ENCODE peak calls at places on chromosomes 4 and X, in ten cellular contexts. Z is NCI-H774; W is WERI-Rb-1; U is SK-N-SH; D is A549; G is stimulated activated CD4-positive, alpha-beta T cell treated with anti-CD3 and anti-CD28 coated beads, TNF-alpha, amount 100 ng/mL, for 24 hours; O is H9; R is NCI-H1092; B is activated CD4-positive, alpha-beta memory T cell treated with anti-CD3 and anti-CD28 coated beads for 36 hours; A is NCI-H187. Y is an unnamed sample.

GRCh38 chr4:120198411-120198810 is 131.8 kb upstream of the MAD2L1 start:
- DNase-seq in Z (no peak), O (no peak), W (no peak), R (no peak), D (no peak), G (no peak), B (no peak), U (no peak), A (no peak), Y (no peak)

GRCh38 chr4:135418353-135418752 is 1216.8 kb upstream of the PABPC4L start:
- DNase-seq in Z (no peak), G (no peak), B (no peak), W (peak), R (no peak), O (peak), D (peak), A (no peak), U (peak), Y (peak)

GRCh38 chr4:73213917-73214663 is 44.5 kb downstream of the ANKRD17 start:
- DNase-seq in Z (no peak), W (no peak), G (no peak), D (no peak), R (no peak), U (no peak), B (no peak), O (no peak), A (no peak), Y (no peak)

GRCh38 chrX:16658284-16658683 is 8.3 kb downstream of the S100G start:
- DNase-seq in Z (no peak), B (no peak), D (no peak), R (no peak), A (no peak), U (no peak), O (no peak), G (no peak), W (no peak), Y (no peak)

GRCh38 chr4:1365271-1366178 is 18.5 kb downstream of the UVSSA start:
- DNase-seq in O (peak), A (peak), G (no peak), B (no peak), W (no peak), U (no peak), R (no peak), D (no peak), Z (peak), Y (no peak)

GRCh38 chr4:176563591-176563990 is 229.1 kb downstream of the VEGFC start:
- DNase-seq in D (peak), U (no peak), Z (no peak), R (no peak), G (no peak), A (no peak), W (peak), O (no peak), B (no peak), Y (no peak)

GRCh38 chr4:188411805-188412204 is 272.6 kb downstream of the TRIML1 start:
- DNase-seq in D (no peak), O (no peak), U (no peak), Z (no peak), A (no peak), G (no peak), B (no peak), R (no peak), W (no peak), Y (no peak)

GRCh38 chr4:32752962-32753361 is 2032.8 kb downstream of the PCDH7 start:
- DNase-seq in Z (no peak), G (no peak), W (no peak), R (no peak), D (no peak), A (no peak), U (no peak), B (no peak), O (no peak), Y (no peak)

GRCh38 chr4:147576084-147576483 is 41.1 kb upstream of the TMEM184C start:
- DNase-seq in G (no peak), A (no peak), D (no peak), R (no peak), Z (no peak), B (no peak), W (no peak), O (no peak), U (no peak), Y (no peak)

GRCh38 chr4:7201351-7202305 is 9.3 kb downstream of the SORCS2 start:
- DNase-seq in U (no peak), A (no peak), R (no peak), O (no peak), G (no peak), B (no peak), W (no peak), Z (no peak), D (no peak), Y (no peak)

GRCh38 chr4:76614589-76614988 is 179.6 kb downstream of the SHROOM3 start:
- DNase-seq in W (no peak), O (no peak), Z (no peak), A (no peak), U (no peak), R (no peak), B (no peak), G (no peak), D (no peak), Y (no peak)

GRCh38 chr4:127698789-127699200 is 31.4 kb upstream of the SLC25A31 start:
- DNase-seq in W (no peak), G (no peak), B (no peak), U (no peak), A (no peak), Z (no peak), O (no peak), D (peak), R (no peak), Y (no peak)

GRCh38 chrX:53321216-53321942 is 40.0 kb upstream of the IQSEC2 start:
- DNase-seq in W (no peak), B (peak), G (no peak), U (peak), A (no peak), Z (no peak), O (no peak), D (no peak), R (no peak), Y (no peak)

GRCh38 chr4:44146516-44146915 is 302.1 kb downstream of the KCTD8 start:
- DNase-seq in R (no peak), O (no peak), W (no peak), B (no peak), Z (no peak), U (no peak), A (no peak), D (no peak), G (no peak), Y (no peak)

GRCh38 chr4:76539979-76540378 is 105.0 kb downstream of the SHROOM3 start:
- DNase-seq in Z (no peak), G (no peak), O (no peak), B (no peak), R (no peak), U (no peak), A (no peak), W (no peak), D (no peak), Y (no peak)

GRCh38 chr4:5366421-5366820 is 315.1 kb downstream of the STK32B start:
- DNase-seq in B (no peak), R (no peak), Z (no peak), W (no peak), D (peak), O (no peak), G (no peak), A (no peak), U (no peak), Y (no peak)

GRCh38 chr4:158018090-158018808 is 154.6 kb downstream of the GASK1B start:
- DNase-seq in B (no peak), Z (no peak), D (no peak), O (no peak), G (no peak), W (no peak), R (no peak), U (no peak), A (no peak), Y (no peak)